ENCODE peak calls at places on chromosomes 7 and 10, in five cellular contexts. One of them, this sample, is unnamed.

GRCh38 chr7:64874114-64874513 is 29.0 kb upstream of the ZNF273 start:
- DNase-seq in tibial nerve: peak
- DNase-seq in activated T-cell treated with anti-CD3 and anti-CD28 coated beads, Interleukin-2, amount 50 U/mL, for 48 hours: no peak
- DNase-seq in NT2/D1: no peak
- DNase-seq in kidney glomerular epithelial cell: no peak
- DNase-seq in this sample: no peak

GRCh38 chr7:129438839-129439640 is 4.8 kb downstream of the STRIP2 start:
- DNase-seq in activated T-cell treated with anti-CD3 and anti-CD28 coated beads, Interleukin-2, amount 50 U/mL, for 48 hours: peak
- DNase-seq in tibial nerve: no peak
- DNase-seq in kidney glomerular epithelial cell: peak
- DNase-seq in NT2/D1: no peak
- DNase-seq in this sample: no peak

GRCh38 chr7:28041508-28042314 is 138.9 kb downstream of the JAZF1 start:
- DNase-seq in tibial nerve: no peak
- DNase-seq in NT2/D1: no peak
- DNase-seq in kidney glomerular epithelial cell: peak
- DNase-seq in activated T-cell treated with anti-CD3 and anti-CD28 coated beads, Interleukin-2, amount 50 U/mL, for 48 hours: peak
- DNase-seq in this sample: no peak

GRCh38 chr7:47150497-47151260 is 431.2 kb downstream of the TNS3 start:
- DNase-seq in NT2/D1: no peak
- DNase-seq in tibial nerve: no peak
- DNase-seq in activated T-cell treated with anti-CD3 and anti-CD28 coated beads, Interleukin-2, amount 50 U/mL, for 48 hours: no peak
- DNase-seq in kidney glomerular epithelial cell: no peak
- DNase-seq in this sample: no peak

GRCh38 chr7:103140061-103140460 is 8.8 kb downstream of the NAPEPLD start:
- DNase-seq in tibial nerve: no peak
- DNase-seq in kidney glomerular epithelial cell: no peak
- DNase-seq in activated T-cell treated with anti-CD3 and anti-CD28 coated beads, Interleukin-2, amount 50 U/mL, for 48 hours: no peak
- DNase-seq in NT2/D1: no peak
- DNase-seq in this sample: no peak

GRCh38 chr10:1559311-1559710 is 178.0 kb downstream of the ADARB2 start:
- DNase-seq in kidney glomerular epithelial cell: no peak
- DNase-seq in tibial nerve: no peak
- DNase-seq in activated T-cell treated with anti-CD3 and anti-CD28 coated beads, Interleukin-2, amount 50 U/mL, for 48 hours: no peak
- DNase-seq in NT2/D1: no peak
- DNase-seq in this sample: no peak

GRCh38 chr10:103892181-103892580 is 25.8 kb downstream of the STN1 start:
- DNase-seq in NT2/D1: no peak
- DNase-seq in tibial nerve: no peak
- DNase-seq in kidney glomerular epithelial cell: no peak
- DNase-seq in activated T-cell treated with anti-CD3 and anti-CD28 coated beads, Interleukin-2, amount 50 U/mL, for 48 hours: no peak
- DNase-seq in this sample: no peak

GRCh38 chr10:963186-963585 is 25.0 kb upstream of the GTPBP4 start:
- DNase-seq in activated T-cell treated with anti-CD3 and anti-CD28 coated beads, Interleukin-2, amount 50 U/mL, for 48 hours: no peak
- DNase-seq in kidney glomerular epithelial cell: no peak
- DNase-seq in tibial nerve: no peak
- DNase-seq in NT2/D1: no peak
- DNase-seq in this sample: no peak

GRCh38 chr10:79491171-79491835 is 21.0 kb upstream of the EIF5AL1 start:
- DNase-seq in NT2/D1: no peak
- DNase-seq in activated T-cell treated with anti-CD3 and anti-CD28 coated beads, Interleukin-2, amount 50 U/mL, for 48 hours: no peak
- DNase-seq in kidney glomerular epithelial cell: no peak
- DNase-seq in tibial nerve: no peak
- DNase-seq in this sample: no peak

GRCh38 chr7:119377-120163 is 72.8 kb upstream of the FAM20C start:
- DNase-seq in tibial nerve: peak
- DNase-seq in kidney glomerular epithelial cell: no peak
- DNase-seq in activated T-cell treated with anti-CD3 and anti-CD28 coated beads, Interleukin-2, amount 50 U/mL, for 48 hours: no peak
- DNase-seq in NT2/D1: no peak
- DNase-seq in this sample: no peak

GRCh38 chr10:107616463-107617131 is 452.1 kb upstream of the SORCS1 start:
- DNase-seq in NT2/D1: no peak
- DNase-seq in tibial nerve: no peak
- DNase-seq in activated T-cell treated with anti-CD3 and anti-CD28 coated beads, Interleukin-2, amount 50 U/mL, for 48 hours: no peak
- DNase-seq in kidney glomerular epithelial cell: no peak
- DNase-seq in this sample: no peak

GRCh38 chr10:63707254-63707910 is 186.2 kb downstream of the REEP3 start:
- DNase-seq in NT2/D1: no peak
- DNase-seq in tibial nerve: peak
- DNase-seq in activated T-cell treated with anti-CD3 and anti-CD28 coated beads, Interleukin-2, amount 50 U/mL, for 48 hours: peak
- DNase-seq in kidney glomerular epithelial cell: peak
- DNase-seq in this sample: no peak

GRCh38 chr10:45454262-45454661 is 80.2 kb downstream of the ALOX5 start:
- DNase-seq in NT2/D1: no peak
- DNase-seq in kidney glomerular epithelial cell: no peak
- DNase-seq in activated T-cell treated with anti-CD3 and anti-CD28 coated beads, Interleukin-2, amount 50 U/mL, for 48 hours: no peak
- DNase-seq in tibial nerve: no peak
- DNase-seq in this sample: no peak

GRCh38 chr7:157139142-157140117 is 704 bp downstream of the UBE3C start:
- DNase-seq in NT2/D1: peak
- DNase-seq in kidney glomerular epithelial cell: no peak
- DNase-seq in activated T-cell treated with anti-CD3 and anti-CD28 coated beads, Interleukin-2, amount 50 U/mL, for 48 hours: peak
- DNase-seq in tibial nerve: peak
- DNase-seq in this sample: no peak

GRCh38 chr10:98956576-98957260 is 278.9 kb downstream of the HPSE2 start:
- DNase-seq in activated T-cell treated with anti-CD3 and anti-CD28 coated beads, Interleukin-2, amount 50 U/mL, for 48 hours: no peak
- DNase-seq in NT2/D1: no peak
- DNase-seq in tibial nerve: no peak
- DNase-seq in kidney glomerular epithelial cell: peak
- DNase-seq in this sample: no peak

GRCh38 chr7:68488366-68489060 is 1109.8 kb upstream of the AUTS2 start:
- DNase-seq in activated T-cell treated with anti-CD3 and anti-CD28 coated beads, Interleukin-2, amount 50 U/mL, for 48 hours: no peak
- DNase-seq in NT2/D1: no peak
- DNase-seq in kidney glomerular epithelial cell: no peak
- DNase-seq in tibial nerve: no peak
- DNase-seq in this sample: no peak

GRCh38 chr7:116511552-116512523 is 12.3 kb downstream of the CAV2 start:
- DNase-seq in kidney glomerular epithelial cell: peak
- DNase-seq in activated T-cell treated with anti-CD3 and anti-CD28 coated beads, Interleukin-2, amount 50 U/mL, for 48 hours: no peak
- DNase-seq in tibial nerve: no peak
- DNase-seq in NT2/D1: no peak
- DNase-seq in this sample: no peak

GRCh38 chr10:115710136-115710535 is 562.9 kb downstream of the GFRA1 start:
- DNase-seq in tibial nerve: no peak
- DNase-seq in activated T-cell treated with anti-CD3 and anti-CD28 coated beads, Interleukin-2, amount 50 U/mL, for 48 hours: no peak
- DNase-seq in kidney glomerular epithelial cell: no peak
- DNase-seq in NT2/D1: no peak
- DNase-seq in this sample: no peak

GRCh38 chr7:106659963-106660861 is 746 bp downstream of the CCDC71L start:
- DNase-seq in kidney glomerular epithelial cell: peak
- DNase-seq in activated T-cell treated with anti-CD3 and anti-CD28 coated beads, Interleukin-2, amount 50 U/mL, for 48 hours: peak
- DNase-seq in tibial nerve: peak
- DNase-seq in NT2/D1: peak
- DNase-seq in this sample: peak